ENCODE peak calls at places on chromosomes 12 and 14, in six cellular contexts. I is ELR; M is HFF-Myc; R is NCI-H345; W is stimulated activated CD4-positive, alpha-beta T cell treated with anti-CD3 and anti-CD28 coated beads, Interleukin-15, amount 100 ng/mL, for 24 hours; O is stimulated activated CD8-positive, alpha-beta memory T cell treated with anti-CD3 and anti-CD28 coated beads, Interleukin-4, amount 100 ng/mL, for 1 hour. K is an unnamed sample.

GRCh38 chr12:97283297-97283696 is 179.3 kb upstream of the RMST start:
- DNase-seq in M (no peak), O (no peak), I (no peak), W (peak), R (no peak), K (peak)

GRCh38 chr14:29810657-29811056 is 117.0 kb downstream of the PRKD1 start:
- DNase-seq in I (no peak), W (no peak), R (peak), M (peak), O (no peak), K (no peak)

GRCh38 chr12:129393357-129393937 is 510.4 kb downstream of the TMEM132D start:
- DNase-seq in O (no peak), W (no peak), R (no peak), I (no peak), M (no peak), K (no peak)

GRCh38 chr12:87376722-87377121 is 652.5 kb downstream of the C12orf50 start:
- DNase-seq in M (no peak), R (no peak), W (no peak), I (no peak), O (no peak), K (no peak)

GRCh38 chr14:78446807-78447206 is 276.6 kb downstream of the NRXN3 start:
- DNase-seq in O (no peak), M (no peak), R (no peak), I (no peak), W (no peak), K (no peak)

GRCh38 chr12:40078201-40078730 is 27.6 kb downstream of the SLC2A13 start:
- DNase-seq in I (no peak), M (no peak), W (no peak), O (no peak), R (no peak), K (no peak)

GRCh38 chr14:70642313-70643235 is 858 bp downstream of the TTC9 start:
- DNase-seq in O (no peak), W (peak), R (peak), M (no peak), I (no peak), K (no peak)

GRCh38 chr12:68236421-68237059 is 10.9 kb upstream of the IL26 start:
- DNase-seq in I (peak), W (peak), R (peak), M (no peak), O (no peak), K (peak)

GRCh38 chr14:96502621-96503251 is 554 bp downstream of the PAPOLA start:
- DNase-seq in O (peak), M (no peak), R (peak), I (peak), W (peak), K (peak)

GRCh38 chr14:25406818-25407217 is 356.9 kb upstream of the STXBP6 start:
- DNase-seq in M (no peak), I (peak), W (peak), R (peak), O (no peak), K (peak)

GRCh38 chr14:92575773-92576303 is 62.3 kb downstream of the RIN3 start:
- DNase-seq in R (no peak), M (no peak), I (no peak), W (no peak), O (no peak), K (no peak)

GRCh38 chr14:31326111-31326510 is 94.2 kb downstream of the HEATR5A start:
- DNase-seq in O (no peak), I (peak), W (no peak), R (no peak), M (peak), K (no peak)

GRCh38 chr12:27094726-27095125 is 12.3 kb upstream of the C12orf71 start:
- DNase-seq in R (no peak), W (no peak), M (no peak), O (no peak), I (no peak), K (no peak)

GRCh38 chr12:29796823-29797263 is 13.1 kb upstream of the TMTC1 start:
- DNase-seq in O (no peak), M (peak), W (no peak), I (peak), R (no peak), K (peak)

GRCh38 chr12:117486840-117487659 is 125.6 kb upstream of the NOS1 start:
- DNase-seq in R (no peak), I (peak), O (no peak), W (no peak), M (no peak), K (peak)

GRCh38 chr12:117450186-117450585 is 88.8 kb upstream of the NOS1 start:
- DNase-seq in M (no peak), O (no peak), I (no peak), W (no peak), R (no peak), K (no peak)

GRCh38 chr12:8077207-8077606 is 4.9 kb upstream of the NECAP1 start:
- DNase-seq in O (no peak), W (no peak), I (peak), R (no peak), M (peak), K (peak)

GRCh38 chr12:98870521-98870920 is 225.4 kb downstream of the APAF1 start:
- DNase-seq in W (no peak), O (no peak), M (no peak), I (no peak), R (peak), K (peak)

GRCh38 chr12:9064815-9065606 is 50.7 kb downstream of the A2M start:
- DNase-seq in O (no peak), R (peak), W (peak), M (no peak), I (peak), K (peak)

GRCh38 chr14:87868920-87869319 is 124.1 kb downstream of the GALC start:
- DNase-seq in I (no peak), M (no peak), O (no peak), R (no peak), W (no peak), K (no peak)

GRCh38 chr12:11779286-11779685 is 129.8 kb downstream of the ETV6 start:
- DNase-seq in W (no peak), M (no peak), O (no peak), I (no peak), R (no peak), K (no peak)

GRCh38 chr12:3810540-3810939 is 57.6 kb upstream of the CRACR2A start:
- DNase-seq in I (no peak), R (no peak), W (no peak), M (no peak), O (no peak), K (no peak)

GRCh38 chr12:81128930-81129554 is 51.2 kb downstream of the ACSS3 start:
- DNase-seq in M (peak), W (no peak), O (no peak), I (peak), R (peak), K (peak)

GRCh38 chr12:91603060-91603459 is 420.4 kb upstream of the DCN start:
- DNase-seq in W (no peak), O (no peak), M (no peak), R (no peak), I (no peak), K (no peak)

GRCh38 chr12:115470977-115471376 is 787.0 kb upstream of the TBX3 start:
- DNase-seq in I (no peak), M (no peak), W (no peak), O (no peak), R (no peak), K (no peak)

GRCh38 chr12:123614531-123614930 is 12.6 kb downstream of the DDX55 start:
- DNase-seq in M (no peak), I (peak), W (no peak), O (no peak), R (no peak), K (peak)

GRCh38 chr12:47110011-47110541 is 30.3 kb upstream of the AMIGO2 start:
- DNase-seq in M (no peak), O (no peak), R (no peak), I (no peak), W (no peak), K (no peak)

GRCh38 chr12:15700595-15700994 is 88.6 kb downstream of the EPS8 start:
- DNase-seq in M (peak), R (no peak), W (no peak), I (peak), O (no peak), K (peak)